ENCODE peak calls at places on chromosomes 5 and 9, in nine cellular contexts. E is activated T-cell treated with anti-CD3 and anti-CD28 coated beads, Interleukin-2, amount 50 U/mL, for 4 hours; Y is GM20000; F is ovary; V is NCI-H748 treated with DMSO at 0.1 percent for 48 hours; Q is T-helper 9 cell; A is uterus; U is HuH-7.5; C is activated gamma-delta T cell. S is an unnamed sample.

GRCh38 chr9:15249042-15249818 is 57.8 kb downstream of the TTC39B start:
- DNase-seq in U (no peak), C (no peak), E (no peak), A (no peak), Q (no peak), F (no peak), Y (no peak), V (peak), S (no peak)

GRCh38 chr5:87885727-87886126 is 382.9 kb downstream of the TMEM161B start:
- DNase-seq in A (no peak), E (no peak), F (no peak), U (no peak), V (no peak), Y (no peak), Q (no peak), C (no peak), S (no peak)

GRCh38 chr9:123820139-123820538 is 109.8 kb downstream of the DENND1A start:
- DNase-seq in Q (no peak), U (no peak), F (no peak), Y (no peak), E (no peak), C (no peak), V (no peak), A (no peak), S (no peak)

GRCh38 chr9:136939996-136940525 is 4.5 kb downstream of the FBXW5 start:
- DNase-seq in V (no peak), U (no peak), A (no peak), Q (no peak), C (no peak), E (no peak), F (no peak), Y (no peak), S (peak)

GRCh38 chr9:94603259-94603776 is 9.7 kb upstream of the FBP2 start:
- DNase-seq in E (peak), A (peak), U (peak), F (peak), C (no peak), V (peak), Y (peak), Q (peak), S (peak)

GRCh38 chr5:43771611-43772031 is 168.6 kb downstream of the NNT start:
- DNase-seq in A (no peak), Q (no peak), U (no peak), V (no peak), C (no peak), F (no peak), E (no peak), Y (no peak), S (no peak)

GRCh38 chr9:5876711-5877110 is 14.0 kb upstream of the MLANA start:
- DNase-seq in Y (no peak), F (no peak), Q (no peak), E (no peak), U (no peak), V (no peak), C (no peak), A (no peak), S (no peak)

GRCh38 chr5:142645456-142645855 is 40.4 kb downstream of the FGF1 start:
- DNase-seq in U (no peak), Y (no peak), Q (no peak), A (no peak), F (no peak), V (no peak), C (no peak), E (no peak), S (no peak)

GRCh38 chr5:124297826-124298225 is 448.6 kb downstream of the ZNF608 start:
- DNase-seq in V (no peak), U (no peak), C (no peak), Y (no peak), F (no peak), E (no peak), A (no peak), Q (no peak), S (no peak)

GRCh38 chr5:93601433-93602175 is 18.6 kb downstream of the NR2F1 start:
- DNase-seq in A (no peak), V (peak), C (no peak), Y (no peak), Q (no peak), U (no peak), E (no peak), F (no peak), S (no peak)

GRCh38 chr9:110753734-110754231 is 85.2 kb downstream of the MUSK start:
- DNase-seq in U (no peak), Q (no peak), Y (no peak), E (no peak), F (no peak), A (no peak), C (no peak), V (no peak), S (no peak)

GRCh38 chr9:130028493-130029222 is 14.3 kb downstream of the FNBP1 start:
- DNase-seq in Q (no peak), E (no peak), Y (no peak), U (no peak), C (no peak), F (no peak), V (no peak), A (no peak), S (no peak)

GRCh38 chr9:97527626-97528528 is 26.4 kb downstream of the TMOD1 start:
- DNase-seq in V (no peak), Q (no peak), U (no peak), A (peak), E (no peak), C (no peak), Y (no peak), F (no peak), S (no peak)

GRCh38 chr5:61313960-61314681 is 17.9 kb upstream of the ZSWIM6 start:
- DNase-seq in A (no peak), C (no peak), E (no peak), Q (no peak), Y (no peak), U (no peak), F (no peak), V (no peak), S (no peak)

GRCh38 chr9:128101231-128101641 is 26.3 kb downstream of the PTGES2 start:
- DNase-seq in F (peak), U (no peak), A (no peak), Q (no peak), E (no peak), Y (no peak), V (no peak), C (no peak), S (peak)

GRCh38 chr5:1526681-1527131 is 2.9 kb upstream of the LPCAT1 start:
- DNase-seq in Y (no peak), A (peak), F (peak), E (no peak), U (no peak), V (no peak), C (no peak), Q (no peak), S (peak)

GRCh38 chr5:23330726-23331125 is 176.7 kb upstream of the PRDM9 start:
- DNase-seq in A (no peak), Q (no peak), Y (no peak), U (no peak), V (no peak), F (no peak), E (no peak), C (no peak), S (no peak)

GRCh38 chr5:2755811-2756210 is 4.3 kb upstream of the IRX2 start:
- DNase-seq in Y (peak), C (no peak), Q (no peak), E (no peak), A (no peak), F (no peak), V (no peak), U (no peak), S (no peak)

GRCh38 chr9:137130176-137130755 is 8.7 kb upstream of the GRIN1 start:
- DNase-seq in U (no peak), C (no peak), Q (no peak), E (no peak), F (no peak), V (no peak), Y (no peak), A (no peak), S (no peak)

GRCh38 chr9:93126825-93127368 is 7.2 kb downstream of the NINJ1 start:
- DNase-seq in E (no peak), F (no peak), U (no peak), A (peak), V (no peak), Y (no peak), Q (peak), C (no peak), S (peak)

GRCh38 chr5:121189569-121190305 is 661.9 kb upstream of the FTMT start:
- DNase-seq in V (no peak), Q (no peak), U (no peak), F (no peak), A (no peak), Y (no peak), E (no peak), C (no peak), S (no peak)

GRCh38 chr5:168778536-168778935 is 199.4 kb upstream of the PANK3 start:
- DNase-seq in C (no peak), Q (no peak), U (no peak), V (no peak), A (no peak), Y (no peak), F (no peak), E (no peak), S (no peak)

GRCh38 chr9:106769331-106769730 is 93.6 kb upstream of the ZNF462 start:
- DNase-seq in Y (no peak), U (no peak), V (no peak), Q (no peak), F (no peak), A (no peak), E (no peak), C (no peak), S (no peak)

GRCh38 chr9:116490321-116490720 is 196.8 kb upstream of the TRIM32 start:
- DNase-seq in C (no peak), Q (no peak), Y (no peak), F (no peak), A (no peak), U (no peak), V (no peak), E (no peak), S (no peak)

GRCh38 chr5:145856285-145856818 is 16.5 kb downstream of the GRXCR2 start:
- DNase-seq in F (peak), E (no peak), Q (no peak), A (peak), V (no peak), C (no peak), Y (no peak), U (no peak), S (peak)

GRCh38 chr5:174073088-174073487 is 27.6 kb downstream of the NSG2 start:
- DNase-seq in V (no peak), Q (no peak), E (no peak), F (no peak), C (no peak), A (no peak), Y (no peak), U (no peak), S (no peak)

GRCh38 chr9:34328983-34329832 is at the start of the genes KIF24 and NUDT2:
- DNase-seq in F (peak), C (peak), A (peak), E (peak), U (peak), Q (peak), Y (peak), V (peak), S (peak)

GRCh38 chr5:93591323-93591945 is 8.4 kb downstream of the NR2F1 start:
- DNase-seq in U (no peak), C (no peak), F (no peak), E (no peak), V (no peak), Q (no peak), Y (no peak), A (no peak), S (no peak)

GRCh38 chr5:99900302-99900811 is 634.8 kb upstream of the FAM174A start:
- DNase-seq in U (no peak), V (no peak), C (no peak), A (no peak), Q (no peak), E (no peak), Y (no peak), F (no peak), S (peak)

GRCh38 chr9:60546406-60546805 is 367.8 kb upstream of the SPATA31A5 start:
- DNase-seq in Y (peak), U (no peak), F (no peak), A (no peak), C (no peak), Q (no peak), E (no peak), V (no peak), S (no peak)

GRCh38 chr5:179459771-179460170 is 90.6 kb upstream of the RUFY1 start:
- DNase-seq in A (no peak), F (no peak), Y (no peak), U (no peak), C (no peak), Q (no peak), V (no peak), E (no peak), S (no peak)

GRCh38 chr5:35857606-35858205 is 1.0 kb downstream of the IL7R start:
- DNase-seq in C (no peak), U (no peak), Y (no peak), A (no peak), Q (no peak), V (no peak), E (no peak), F (no peak), S (no peak)

S was measured in adrenal gland.